ENCODE peak calls at places on chromosomes 7 and 10, in ten cellular contexts. Z, T, L, H, S, M, G, I, U and X are unnamed samples.

GRCh38 chr7:75875113-75876080 is 3.4 kb upstream of the RHBDD2 start:
- DNase-seq in Z (no peak), T (no peak), L (no peak), H (no peak), S (no peak), M (no peak), G (no peak), I (no peak), U (no peak), X (no peak)

GRCh38 chr10:62492012-62492869 is 118.1 kb downstream of the ZNF365 start:
- DNase-seq in Z (no peak), T (peak; percentile 50), L (no peak), H (peak; percentile 14), S (no peak), M (peak; percentile 27), G (no peak), I (no peak), U (no peak), X (peak; percentile 47)

GRCh38 chr7:12683678-12684077 is 3.8 kb upstream of the ARL4A start:
- DNase-seq in Z (no peak), T (peak; percentile 54), L (no peak), H (peak; percentile 44), S (no peak), M (no peak), G (no peak), I (no peak), U (no peak), X (peak; percentile 8)

GRCh38 chr7:14341200-14341599 is 351.7 kb upstream of the ETV1 start:
- DNase-seq in Z (no peak), T (no peak), L (no peak), H (no peak), S (no peak), M (no peak), G (no peak), I (no peak), U (no peak), X (no peak)

GRCh38 chr10:60735244-60735643 is 43.0 kb upstream of the CDK1 start:
- DNase-seq in Z (no peak), T (no peak), L (no peak), H (peak; percentile 45), S (no peak), M (no peak), G (no peak), I (no peak), U (no peak), X (no peak)

GRCh38 chr7:26429168-26429567 is 137.5 kb downstream of the SNX10 start:
- DNase-seq in Z (no peak), T (no peak), L (no peak), H (no peak), S (no peak), M (no peak), G (peak; percentile 46), I (no peak), U (no peak), X (no peak)

GRCh38 chr10:133117688-133118071 is 30.0 kb downstream of the ADGRA1 start:
- DNase-seq in Z (no peak), T (no peak), L (no peak), H (no peak), S (no peak), M (no peak), G (no peak), I (no peak), U (no peak), X (no peak)

GRCh38 chr10:14681305-14681704 is 93.4 kb downstream of the FAM107B start:
- DNase-seq in Z (no peak), T (no peak), L (no peak), H (no peak), S (no peak), M (no peak), G (peak; percentile 25), I (no peak), U (no peak), X (no peak)

GRCh38 chr7:111401516-111401915 is 160.8 kb downstream of the IMMP2L start:
- DNase-seq in Z (no peak), T (no peak), L (no peak), H (no peak), S (no peak), M (no peak), G (no peak), I (no peak), U (no peak), X (no peak)

GRCh38 chr7:3552499-3552898 is 251.4 kb downstream of the SDK1 start:
- DNase-seq in Z (no peak), T (no peak), L (no peak), H (no peak), S (no peak), M (no peak), G (peak; percentile 21), I (no peak), U (no peak), X (no peak)

GRCh38 chr7:141512597-141512996 is 38.6 kb upstream of the AGK start:
- DNase-seq in Z (no peak), T (no peak), L (no peak), H (no peak), S (no peak), M (no peak), G (no peak), I (no peak), U (no peak), X (no peak)

GRCh38 chr10:113438660-113439059 is 114.2 kb upstream of the HABP2 start:
- DNase-seq in Z (no peak), T (peak; percentile 21), L (no peak), H (no peak), S (no peak), M (no peak), G (peak; percentile 46), I (no peak), U (no peak), X (peak; percentile 85)

GRCh38 chr7:11452491-11452890 is 379.5 kb downstream of the THSD7A start:
- DNase-seq in Z (no peak), T (no peak), L (no peak), H (no peak), S (no peak), M (no peak), G (no peak), I (no peak), U (no peak), X (no peak)

GRCh38 chr7:12738665-12739064 is 51.2 kb downstream of the ARL4A start:
- DNase-seq in Z (no peak), T (no peak), L (no peak), H (no peak), S (no peak), M (no peak), G (no peak), I (no peak), U (no peak), X (no peak)

GRCh38 chr10:84205049-84205852 is 10.9 kb downstream of the CDHR1 start:
- DNase-seq in Z (peak; percentile 82), T (peak; percentile 53), L (peak; percentile 43), H (peak; percentile 86), S (peak; percentile 76), M (peak; percentile 24), G (peak; percentile 52), I (peak; percentile 30), U (no peak), X (peak; percentile 75)

GRCh38 chr7:149719050-149719899 is 54.1 kb downstream of the ZNF467 start:
- DNase-seq in Z (no peak), T (peak; percentile 74), L (no peak), H (no peak), S (no peak), M (no peak), G (peak; percentile 78), I (no peak), U (no peak), X (no peak)

GRCh38 chr10:21737061-21737460 is 203.0 kb downstream of the MLLT10 start:
- DNase-seq in Z (no peak), T (no peak), L (no peak), H (no peak), S (no peak), M (no peak), G (no peak), I (no peak), U (no peak), X (no peak)

GRCh38 chr10:61733358-61733940 is 70.7 kb downstream of the CABCOCO1 start:
- DNase-seq in Z (no peak), T (peak; percentile 73), L (no peak), H (peak; percentile 19), S (no peak), M (peak; percentile 10), G (peak; percentile 37), I (no peak), U (no peak), X (peak; percentile 48)

GRCh38 chr10:15245530-15245929 is 77.0 kb upstream of the NMT2 start:
- DNase-seq in Z (peak; percentile 45), T (peak; percentile 26), L (no peak), H (no peak), S (no peak), M (no peak), G (peak; percentile 17), I (no peak), U (no peak), X (no peak)

GRCh38 chr7:47622946-47623640 is 41.2 kb upstream of the TNS3 start:
- DNase-seq in Z (no peak), T (peak; percentile 86), L (no peak), H (no peak), S (no peak), M (no peak), G (no peak), I (no peak), U (no peak), X (peak; percentile 83)

GRCh38 chr10:62308101-62308500 is 39.5 kb upstream of the RTKN2 start:
- DNase-seq in Z (no peak), T (no peak), L (no peak), H (no peak), S (no peak), M (no peak), G (no peak), I (no peak), U (no peak), X (peak; percentile 18)

GRCh38 chr10:75475470-75476182 is 44.2 kb downstream of the LRMDA start:
- DNase-seq in Z (no peak), T (peak; percentile 87), L (no peak), H (peak; percentile 10), S (no peak), M (no peak), G (no peak), I (no peak), U (no peak), X (no peak)

GRCh38 chr7:27145167-27145883 is 1.8 kb upstream of the HOXA5 start:
- DNase-seq in Z (peak; percentile 20), T (no peak), L (no peak), H (peak; percentile 66), S (peak; percentile 41), M (no peak), G (no peak), I (no peak), U (no peak), X (no peak)

GRCh38 chr10:6053816-6054581 is 8.2 kb downstream of the IL2RA start:
- DNase-seq in Z (no peak), T (no peak), L (no peak), H (no peak), S (peak; percentile 43), M (no peak), G (no peak), I (no peak), U (no peak), X (no peak)

GRCh38 chr7:151491859-151492258 is 27.8 kb downstream of the RHEB start:
- DNase-seq in Z (no peak), T (peak; percentile 90), L (no peak), H (no peak), S (no peak), M (no peak), G (peak; percentile 91), I (no peak), U (no peak), X (peak; percentile 83)

GRCh38 chr7:31053986-31054385 is 1.9 kb downstream of the ADCYAP1R1 start:
- DNase-seq in Z (no peak), T (no peak), L (no peak), H (no peak), S (no peak), M (no peak), G (no peak), I (no peak), U (no peak), X (no peak)

GRCh38 chr10:129365767-129366400 is 101.2 kb upstream of the MGMT start:
- DNase-seq in Z (peak; percentile 72), T (no peak), L (no peak), H (peak; percentile 75), S (no peak), M (no peak), G (peak; percentile 15), I (no peak), U (no peak), X (no peak)

GRCh38 chr7:2518101-2518500 is 1.5 kb upstream of the LFNG start:
- DNase-seq in Z (no peak), T (no peak), L (no peak), H (peak; percentile 74), S (no peak), M (no peak), G (no peak), I (no peak), U (no peak), X (no peak)